ENCODE peak calls at places on chromosomes 5 and 9, in ten cellular contexts. Z, F, X, U, C, J, W, I, K and D are unnamed samples.

GRCh38 chr5:181205735-181206401 is 872 bp upstream of the TRIM7 start:
- DNase-seq in Z (peak), F (no peak), X (peak), U (no peak), C (peak), J (no peak), W (no peak), I (no peak), K (no peak), D (peak)

GRCh38 chr5:39906146-39906545 is 481.4 kb upstream of the DAB2 start:
- DNase-seq in Z (no peak), F (peak), X (no peak), U (no peak), C (no peak), J (no peak), W (no peak), I (no peak), K (no peak), D (no peak)

GRCh38 chr5:138737494-138738265 is 15.5 kb upstream of the CTNNA1 start:
- DNase-seq in Z (no peak), F (peak), X (no peak), U (no peak), C (no peak), J (no peak), W (no peak), I (no peak), K (no peak), D (no peak)

GRCh38 chr9:7097040-7097715 is 339.4 kb downstream of the KDM4C start:
- DNase-seq in Z (no peak), F (peak), X (no peak), U (no peak), C (no peak), J (no peak), W (no peak), I (no peak), K (no peak), D (no peak)

GRCh38 chr5:167633931-167634341 is 657.5 kb upstream of the WWC1 start:
- DNase-seq in Z (no peak), F (peak), X (no peak), U (no peak), C (no peak), J (no peak), W (no peak), I (no peak), K (no peak), D (peak)

GRCh38 chr9:33939924-33940874 is 108.5 kb downstream of the UBAP2 start:
- DNase-seq in Z (no peak), F (no peak), X (no peak), U (no peak), C (no peak), J (no peak), W (no peak), I (no peak), K (no peak), D (no peak)

GRCh38 chr5:122907238-122907637 is 61.8 kb downstream of the SNX24 start:
- DNase-seq in Z (no peak), F (peak), X (no peak), U (no peak), C (no peak), J (no peak), W (no peak), I (no peak), K (peak), D (no peak)

GRCh38 chr5:154276932-154277331 is 86.4 kb downstream of the GALNT10 start:
- DNase-seq in Z (no peak), F (no peak), X (no peak), U (no peak), C (no peak), J (no peak), W (no peak), I (no peak), K (no peak), D (peak)

GRCh38 chr5:78004559-78004958 is 228.4 kb upstream of the TBCA start:
- DNase-seq in Z (no peak), F (no peak), X (no peak), U (no peak), C (no peak), J (no peak), W (no peak), I (no peak), K (no peak), D (no peak)